ENCODE peak calls at places on chromosomes 12 and 14, in eight cellular contexts. B, A, S, N, W, O, K and Q are unnamed samples.

GRCh38 chr14:49623941-49624806 is 3.6 kb downstream of the MGAT2 start:
- DNase-seq in B (no peak), A (peak; percentile 80), S (no peak), N (no peak), W (peak; percentile 48), O (no peak), K (no peak), Q (no peak)

GRCh38 chr12:114671664-114672476 is 12.1 kb downstream of the TBX3 start:
- DNase-seq in B (peak; percentile 75), A (peak; percentile 66), S (no peak), N (no peak), W (peak; percentile 78), O (peak; percentile 73), K (peak; percentile 69), Q (peak; percentile 75)

GRCh38 chr12:94435511-94435927 is 24.1 kb downstream of the CEP83 start:
- DNase-seq in B (peak; percentile 44), A (no peak), S (no peak), N (no peak), W (no peak), O (no peak), K (no peak), Q (peak; percentile 4)

GRCh38 chr14:22492601-22493000 is 96.4 kb downstream of the DAD1 start:
- DNase-seq in B (no peak), A (no peak), S (no peak), N (no peak), W (no peak), O (no peak), K (no peak), Q (no peak)

GRCh38 chr14:61652526-61653262 is 42.6 kb upstream of the HIF1A start:
- DNase-seq in B (no peak), A (no peak), S (no peak), N (no peak), W (peak; percentile 44), O (no peak), K (no peak), Q (no peak)

GRCh38 chr14:93303659-93304058 is 29.2 kb downstream of the BTBD7 start:
- DNase-seq in B (no peak), A (no peak), S (no peak), N (no peak), W (peak; percentile 30), O (no peak), K (no peak), Q (no peak)

GRCh38 chr12:53218551-53219114 is 11.6 kb upstream of the ITGB7 start:
- DNase-seq in B (peak; percentile 33), A (no peak), S (no peak), N (no peak), W (peak; percentile 69), O (peak; percentile 21), K (no peak), Q (no peak)

GRCh38 chr12:51183349-51183748 is 10.4 kb upstream of the TFCP2 start:
- DNase-seq in B (no peak), A (no peak), S (no peak), N (no peak), W (no peak), O (no peak), K (no peak), Q (no peak)

GRCh38 chr12:70876952-70877351 is 43.6 kb downstream of the PTPRR start:
- DNase-seq in B (no peak), A (peak; percentile 11), S (peak; percentile 41), N (peak; percentile 2), W (peak; percentile 90), O (no peak), K (peak; percentile 0), Q (no peak)

GRCh38 chr12:99413751-99414150 is 233.8 kb upstream of the GARIN6 start:
- DNase-seq in B (no peak), A (no peak), S (no peak), N (no peak), W (no peak), O (no peak), K (no peak), Q (no peak)

GRCh38 chr14:88002421-88002820 is 2.5 kb upstream of the GPR65 start:
- DNase-seq in B (no peak), A (no peak), S (no peak), N (no peak), W (no peak), O (no peak), K (no peak), Q (no peak)

GRCh38 chr14:91415794-91416743 is 1.6 kb downstream of the CCDC88C start:
- DNase-seq in B (no peak), A (peak; percentile 70), S (no peak), N (no peak), W (no peak), O (peak; percentile 51), K (no peak), Q (no peak)

GRCh38 chr12:65779091-65779642 is 45.1 kb upstream of the HMGA2 start:
- DNase-seq in B (no peak), A (peak; percentile 84), S (peak; percentile 53), N (no peak), W (peak; percentile 29), O (peak; percentile 88), K (peak; percentile 61), Q (peak; percentile 27)

DNA sequence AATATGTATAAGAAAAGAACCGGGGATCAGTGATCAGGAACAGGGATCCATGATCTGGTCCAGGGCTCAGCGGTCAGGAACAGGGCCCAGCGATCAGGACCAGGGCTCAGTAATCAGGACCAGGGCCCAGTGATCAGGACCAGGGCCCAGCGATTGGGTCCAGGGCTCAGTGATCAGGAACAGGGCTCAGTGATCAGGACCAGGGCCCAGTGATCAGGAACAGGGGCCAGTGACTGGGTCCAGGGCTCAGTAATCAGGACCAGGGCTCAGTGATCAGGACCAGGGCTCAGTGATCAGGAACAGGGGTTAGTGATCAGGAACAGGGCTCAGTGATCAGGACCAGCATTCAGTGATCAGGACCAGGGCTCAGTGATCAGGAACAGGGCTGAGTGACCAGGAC is 56.3 kb downstream of the TMEM121 start:
- DNase-seq in B (peak; percentile 29), A (no peak), S (no peak), N (peak; percentile 9), W (no peak), O (no peak), K (peak; percentile 15), Q (peak; percentile 18)
- H3K4me2 ChIP-seq in B (no peak overlapping the region), A (no peak overlapping the region), S (no peak overlapping the region), N (no peak overlapping the region), W (no peak overlapping the region), O (no peak overlapping the region), K (no peak overlapping the region), Q (no peak overlapping the region)

DNA sequence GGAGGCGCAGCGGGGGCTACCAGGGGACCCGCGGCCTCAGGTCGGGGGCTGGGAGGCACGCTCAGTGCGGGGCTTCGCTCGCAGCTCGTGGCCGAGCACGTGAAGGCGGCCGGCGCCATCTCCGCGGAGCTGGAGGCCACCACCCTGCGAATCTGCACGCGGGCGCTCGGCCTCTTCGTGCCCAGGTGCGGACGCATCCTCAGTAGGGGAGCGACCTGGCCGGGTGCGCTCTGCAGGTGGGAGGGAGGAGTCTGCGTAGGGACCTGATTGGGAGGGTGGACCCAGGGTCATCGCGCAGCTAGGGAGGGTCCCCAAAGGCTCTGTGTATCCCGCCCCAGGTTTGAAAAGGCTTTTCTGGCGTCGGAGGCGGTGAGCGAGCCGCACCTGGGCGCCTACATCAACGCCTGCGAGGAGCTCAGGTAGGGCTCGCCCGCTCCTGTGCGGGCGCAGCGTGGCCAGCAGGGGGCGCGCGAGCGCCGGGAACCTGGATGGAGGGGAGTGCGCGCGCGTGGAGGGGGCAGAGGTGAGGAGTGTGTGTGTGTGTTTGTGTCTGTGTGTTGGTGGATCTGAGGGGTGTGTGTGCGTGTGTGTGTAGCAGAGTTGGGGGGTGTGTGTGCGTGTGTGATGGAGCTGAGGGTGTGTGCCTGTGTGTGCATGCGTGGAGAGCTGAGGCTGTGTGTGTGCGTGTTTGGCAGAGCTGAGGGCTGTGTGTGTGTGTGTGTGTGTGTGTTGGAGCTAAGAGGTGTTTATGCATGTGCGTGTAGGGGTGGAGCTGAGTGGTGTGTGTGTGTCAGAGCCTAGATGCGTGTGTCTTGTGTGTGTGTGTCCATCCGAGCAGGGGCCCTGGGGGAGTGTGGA is 10.4 kb downstream of the EXOC3L4 start:
- DNase-seq in B (peak; percentile 81), A (peak; percentile 82), S (peak; percentile 41), N (no peak), W (peak; percentile 55), O (peak; percentile 80), K (peak; percentile 50), Q (peak; percentile 77)
- H2AFZ ChIP-seq in B (no peak overlapping the region), A (peak overlapping the region; percentile 84), S (no peak overlapping the region), N (no peak overlapping the region), W (no peak overlapping the region), O (peak overlapping the region; percentile 59), K (peak overlapping the region; percentile 46), Q (no peak overlapping the region)

GRCh38 chr12:106113042-106113441 is 25.7 kb downstream of the NUAK1 start:
- DNase-seq in B (no peak), A (peak; percentile 81), S (peak; percentile 81), N (no peak), W (peak; percentile 93), O (no peak), K (peak; percentile 68), Q (no peak)

GRCh38 chr12:106115450-106115849 is 23.3 kb downstream of the NUAK1 start:
- DNase-seq in B (no peak), A (no peak), S (peak; percentile 60), N (no peak), W (no peak), O (no peak), K (no peak), Q (peak; percentile 71)

GRCh38 chr12:106114084-106115068 is 24.4 kb downstream of the NUAK1 start:
- DNase-seq in B (no peak), A (peak; percentile 62), S (no peak), N (no peak), W (peak; percentile 75), O (no peak), K (peak; percentile 50), Q (no peak)

GRCh38 chr12:106112094-106112822 is 26.5 kb downstream of the NUAK1 start:
- DNase-seq in B (peak; percentile 54), A (no peak), S (no peak), N (no peak), W (peak; percentile 72), O (no peak), K (peak; percentile 22), Q (no peak)

DNA sequence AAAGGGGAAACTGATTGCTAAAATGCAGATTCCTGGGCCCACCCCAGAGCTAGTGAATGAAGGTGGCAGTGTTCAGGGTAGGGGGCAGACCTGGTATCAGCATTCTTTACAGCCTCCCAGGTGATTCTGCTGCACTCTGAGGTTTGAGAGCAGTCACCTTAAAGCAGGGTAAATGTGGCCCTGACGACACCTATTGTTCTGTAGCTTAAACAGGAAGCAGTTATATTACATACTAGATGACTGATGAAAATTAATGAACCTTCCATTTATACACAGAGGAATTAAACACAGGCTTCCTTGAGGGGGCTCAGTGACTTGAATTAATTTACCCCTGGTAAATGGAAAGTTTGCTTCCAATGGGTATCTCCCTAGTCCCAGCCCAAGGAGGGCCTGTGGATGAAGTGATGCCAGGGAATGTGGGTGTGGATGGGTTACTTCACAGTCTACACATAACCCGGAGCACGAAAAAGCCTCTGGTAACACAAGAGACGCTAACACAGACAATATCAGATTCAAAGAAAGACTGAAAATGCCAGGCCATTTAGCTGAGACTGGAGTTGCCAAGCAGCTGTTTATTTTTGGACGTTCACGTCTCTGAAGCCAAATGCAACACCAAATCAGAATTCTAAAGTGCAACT is 25.2 kb downstream of the NUAK1 start:
- DNase-seq in B (no peak), A (no peak), S (no peak), N (no peak), W (peak; percentile 68), O (no peak), K (no peak), Q (no peak)
- H3K4me2 ChIP-seq in B (no peak overlapping the region), A (peak overlapping the region; percentile 69), S (peak overlapping the region; percentile 68), N (no peak overlapping the region), W (peak overlapping the region; percentile 71), O (no peak overlapping the region), K (peak overlapping the region; percentile 1), Q (no peak overlapping the region)

DNA sequence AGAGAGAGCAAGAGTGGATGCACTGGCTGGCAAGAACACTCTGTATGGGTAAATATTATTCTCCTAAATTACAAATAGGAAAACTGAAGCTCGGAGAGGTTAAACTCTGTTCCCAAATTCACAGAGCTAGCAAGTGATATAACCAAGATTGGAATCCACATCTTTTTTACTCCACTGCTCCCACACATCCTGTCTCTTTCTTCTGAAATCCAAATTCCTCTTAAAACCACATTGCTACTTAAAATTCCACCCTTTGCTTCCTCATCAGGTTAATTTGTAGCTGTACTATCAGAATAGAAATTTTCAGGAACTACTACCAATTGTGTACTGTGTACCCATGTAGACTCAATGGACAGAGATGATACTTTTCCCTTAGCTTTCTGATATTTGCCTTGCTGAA is 74.4 kb downstream of the ARMH4 start:
- DNase-seq in B (no peak), A (no peak), S (peak; percentile 85), N (no peak), W (peak; percentile 52), O (peak; percentile 12), K (peak; percentile 46), Q (no peak)
- H2AFZ ChIP-seq in B (no peak overlapping the region), A (no peak overlapping the region), S (no peak overlapping the region), N (no peak overlapping the region), W (peak overlapping the region; percentile 0), O (no peak overlapping the region), K (peak overlapping the region; percentile 82), Q (no peak overlapping the region)